ENCODE peak calls at places on chromosomes 6 and 20, in ten cellular contexts. H, Z, W, L, A, P, K, I, U and V are unnamed samples.

GRCh38 chr20:46767127-46767761 is 57.8 kb downstream of the SLC2A10 start:
- DNase-seq in I (no peak), U (peak; percentile 60), L (peak; percentile 29), H (no peak), K (peak; percentile 61), P (peak; percentile 81), A (no peak), W (no peak), Z (no peak), V (no peak)

GRCh38 chr6:107716688-107717089 is 107.4 kb downstream of the SCML4 start:
- DNase-seq in P (peak; percentile 27), W (no peak), A (no peak), U (no peak), H (no peak), L (no peak), K (peak; percentile 62), Z (no peak), I (no peak), V (no peak)

GRCh38 chr20:821083-822065 is 12.1 kb upstream of the FAM110A start:
- DNase-seq in P (no peak), Z (no peak), A (no peak), K (no peak), H (no peak), L (no peak), W (no peak), I (no peak), U (no peak), V (no peak)

GRCh38 chr6:42564496-42564890 is 664 bp downstream of the UBR2 start:
- DNase-seq in Z (no peak), I (no peak), P (peak; percentile 22), K (no peak), H (no peak), W (no peak), A (no peak), L (no peak), U (no peak), V (no peak)

GRCh38 chr6:147055821-147056392 is 148.3 kb upstream of the STXBP5 start:
- DNase-seq in L (no peak), I (no peak), H (no peak), A (no peak), U (no peak), K (no peak), W (no peak), Z (no peak), P (no peak), V (peak; percentile 39)

GRCh38 chr20:44967207-44967807 is 995 bp downstream of the STK4 start:
- DNase-seq in H (no peak), U (peak; percentile 49), W (no peak), L (no peak), Z (no peak), A (no peak), K (no peak), P (peak; percentile 29), I (no peak), V (no peak)

GRCh38 chr6:108685970-108686369 is 125.3 kb downstream of the FOXO3 start:
- DNase-seq in A (no peak), P (no peak), H (no peak), K (no peak), L (no peak), Z (no peak), W (no peak), U (no peak), I (no peak), V (no peak)

GRCh38 chr6:73340048-73340447 is 14.0 kb downstream of the DPPA5 start:
- DNase-seq in W (no peak), L (no peak), P (peak; percentile 41), Z (no peak), K (no peak), H (no peak), U (no peak), A (no peak), I (no peak), V (no peak)

GRCh38 chr6:163820745-163821456 is 406.4 kb downstream of the QKI start:
- DNase-seq in I (peak; percentile 26), Z (peak; percentile 49), U (no peak), A (no peak), H (no peak), K (no peak), L (no peak), W (no peak), P (no peak), V (no peak)

GRCh38 chr6:152671146-152671545 is 26.6 kb upstream of the MYCT1 start:
- DNase-seq in U (no peak), W (no peak), I (no peak), A (no peak), P (no peak), H (no peak), Z (no peak), K (no peak), L (no peak), V (no peak)

GRCh38 chr6:1832844-1833787 is 223.4 kb downstream of the FOXC1 start:
- DNase-seq in Z (peak; percentile 50), U (peak; percentile 71), I (peak; percentile 43), H (peak; percentile 74), K (no peak), W (no peak), L (peak; percentile 77), P (peak; percentile 72), A (peak; percentile 88), V (no peak)

GRCh38 chr6:170442596-170442995 is 110.5 kb downstream of the PSMB1 start:
- DNase-seq in K (no peak), H (no peak), W (no peak), Z (no peak), U (no peak), P (no peak), I (no peak), A (no peak), L (no peak), V (no peak)

GRCh38 chr6:46691052-46691451 is 3.4 kb downstream of the TDRD6 start:
- DNase-seq in Z (no peak), H (no peak), P (no peak), A (no peak), L (no peak), I (no peak), K (no peak), W (no peak), U (no peak), V (no peak)

GRCh38 chr6:7758456-7758855 is 32.6 kb downstream of the BMP6 start:
- DNase-seq in H (no peak), A (no peak), K (no peak), L (no peak), I (no peak), P (peak; percentile 91), U (no peak), Z (peak; percentile 43), W (no peak), V (no peak)

GRCh38 chr6:159594750-159595117 is 98.3 kb downstream of the SOD2 start:
- DNase-seq in H (no peak), Z (no peak), K (peak; percentile 10), A (no peak), P (peak; percentile 74), L (no peak), U (no peak), I (no peak), W (no peak), V (no peak)

GRCh38 chr6:3310710-3311109 is 52.0 kb downstream of the PSMG4 start:
- DNase-seq in I (no peak), Z (no peak), U (no peak), P (peak; percentile 33), A (no peak), W (no peak), H (no peak), K (no peak), L (no peak), V (no peak)

GRCh38 chr6:151240036-151240685 is 394 bp downstream of the AKAP12 start:
- DNase-seq in P (peak; percentile 43), W (peak; percentile 39), K (peak; percentile 73), A (peak; percentile 67), H (peak; percentile 64), Z (peak; percentile 80), U (peak; percentile 61), L (peak; percentile 83), I (peak; percentile 84), V (peak; percentile 73)

GRCh38 chr6:132218063-132218696 is 183.1 kb downstream of the MOXD1 start:
- DNase-seq in K (no peak), H (no peak), W (no peak), Z (no peak), U (no peak), P (peak; percentile 42), A (no peak), L (no peak), I (no peak), V (no peak)

GRCh38 chr6:147384029-147384428 is 124.5 kb upstream of the SAMD5 start:
- DNase-seq in H (no peak), A (no peak), W (no peak), U (no peak), K (no peak), I (no peak), L (no peak), P (no peak), Z (no peak), V (no peak)

GRCh38 chr20:62506791-62507190 is 31.0 kb upstream of the GATA5 start:
- DNase-seq in A (no peak), P (no peak), W (no peak), K (no peak), Z (no peak), L (no peak), I (no peak), U (no peak), H (no peak), V (no peak)
- H3K27ac ChIP-seq in A (no peak overlapping the region), P (no peak overlapping the region), W (no peak overlapping the region), K (no peak overlapping the region), Z (no peak overlapping the region), L (no peak overlapping the region), I (no peak overlapping the region), U (no peak overlapping the region), H (no peak overlapping the region), V (no peak overlapping the region)

GRCh38 chr20:10510216-10510615 is 75.1 kb downstream of the SLX4IP start:
- DNase-seq in P (no peak), L (no peak), Z (no peak), A (no peak), W (no peak), U (no peak), H (no peak), K (no peak), I (no peak), V (no peak)
- H3K27ac ChIP-seq in P (no peak overlapping the region), L (no peak overlapping the region), Z (no peak overlapping the region), A (no peak overlapping the region), W (no peak overlapping the region), U (no peak overlapping the region), H (no peak overlapping the region), K (peak overlapping the region; percentile 88), I (no peak overlapping the region), V (no peak overlapping the region)

GRCh38 chr20:25293507-25293906 is 45.6 kb downstream of the PYGB start:
- DNase-seq in L (no peak), W (peak; percentile 74), I (no peak), P (no peak), Z (no peak), K (no peak), A (no peak), U (no peak), H (no peak), V (no peak)
- H3K27ac ChIP-seq in L (no peak overlapping the region), W (peak overlapping the region; percentile 45), I (peak overlapping the region; percentile 82), P (no peak overlapping the region), Z (peak overlapping the region; percentile 30), K (no peak overlapping the region), A (no peak overlapping the region), U (no peak overlapping the region), H (no peak overlapping the region), V (peak overlapping the region; percentile 51)

DNA sequence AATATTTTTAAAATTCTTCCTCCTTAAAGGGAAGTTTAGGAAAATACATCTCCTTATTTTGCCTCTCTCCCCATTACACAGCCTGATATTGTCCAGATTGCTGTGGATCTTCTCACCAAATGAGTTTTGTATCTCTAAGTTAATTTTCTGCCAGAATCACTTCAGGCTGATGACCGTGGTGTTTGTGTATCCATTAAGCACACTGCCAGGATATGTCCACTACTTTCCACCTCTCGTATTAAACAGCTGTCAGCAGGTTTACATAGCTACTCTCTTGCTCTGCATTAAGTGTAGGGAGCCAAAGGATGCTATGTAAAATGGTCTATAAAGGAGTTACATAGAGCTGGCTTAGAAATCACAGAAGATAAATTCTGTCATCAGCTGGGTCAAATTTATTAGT is 201.1 kb downstream of the ZFAND3 start:
- DNase-seq in A (no peak), U (no peak), I (no peak), W (no peak), Z (no peak), P (no peak), K (no peak), H (no peak), L (no peak), V (no peak)
- H3K27ac ChIP-seq in A (peak overlapping the region; percentile 3), U (no peak overlapping the region), I (no peak overlapping the region), W (no peak overlapping the region), Z (no peak overlapping the region), P (no peak overlapping the region), K (no peak overlapping the region), H (no peak overlapping the region), L (no peak overlapping the region), V (no peak overlapping the region)